ENCODE peak calls at places on chromosomes 5 and 9, in nine cellular contexts. Q is heart right ventricle, O is psoas muscle, D is Peyer's patch, H is tibial artery, A is RWPE2, L is heart left ventricle, N is tibial nerve, M is H1. W is an unnamed sample.

GRCh38 chr9:127778280-127779135 is at the start of gene SH2D3C:
- DNase-seq in L (peak; percentile 71), M (no peak), N (no peak), O (no peak), Q (peak; percentile 77), A (no peak), D (peak; percentile 83), H (no peak), W (no peak)

GRCh38 chr5:94761786-94762185 is 143.3 kb downstream of the SLF1 start:
- DNase-seq in A (no peak), N (no peak), D (no peak), O (no peak), M (no peak), Q (no peak), H (no peak), L (no peak), W (no peak)

GRCh38 chr5:43926923-43927322 is 323.9 kb downstream of the NNT start:
- DNase-seq in H (no peak), Q (no peak), M (no peak), N (no peak), O (no peak), A (no peak), D (no peak), L (no peak), W (no peak)

GRCh38 chr9:120680161-120680560 is 34.1 kb downstream of the MEGF9 start:
- DNase-seq in O (no peak), A (no peak), M (no peak), N (no peak), Q (no peak), H (no peak), L (no peak), D (no peak), W (no peak)

GRCh38 chr5:37888476-37888875 is 48.6 kb upstream of the GDNF start:
- DNase-seq in H (no peak), M (no peak), O (no peak), D (no peak), L (no peak), Q (no peak), A (peak; percentile 81), N (no peak), W (no peak)

GRCh38 chr5:37005252-37005651 is 128.7 kb downstream of the NIPBL start:
- DNase-seq in O (no peak), L (no peak), Q (no peak), N (no peak), M (no peak), H (no peak), D (no peak), A (no peak), W (no peak)

GRCh38 chr9:121302341-121302740 is 34.4 kb downstream of the GSN start:
- DNase-seq in H (peak; percentile 65), Q (no peak), D (no peak), M (no peak), A (peak; percentile 20), O (no peak), L (no peak), N (peak; percentile 11), W (no peak)

GRCh38 chr5:42951847-42952411 is 88.2 kb downstream of the ANXA2R start:
- DNase-seq in A (no peak), N (no peak), Q (peak; percentile 38), H (no peak), D (peak; percentile 46), O (peak; percentile 23), L (peak; percentile 33), M (no peak), W (no peak)

GRCh38 chr9:76904661-76905457 is 1.1 kb downstream of the PRUNE2 start:
- DNase-seq in H (no peak), Q (no peak), L (no peak), D (no peak), O (no peak), A (no peak), M (no peak), N (no peak), W (no peak)

GRCh38 chr5:180558232-180558631 is 33.1 kb downstream of the SCGB3A1 start:
- DNase-seq in M (no peak), N (no peak), O (no peak), Q (no peak), H (no peak), D (no peak), A (no peak), L (no peak), W (no peak)

GRCh38 chr5:180553530-180553929 is 37.8 kb downstream of the SCGB3A1 start:
- DNase-seq in M (no peak), L (no peak), A (no peak), D (no peak), N (no peak), Q (no peak), O (no peak), H (no peak), W (no peak)

GRCh38 chr5:180557201-180557809 is 34.0 kb downstream of the SCGB3A1 start:
- DNase-seq in O (no peak), N (no peak), D (no peak), A (no peak), Q (no peak), L (no peak), H (no peak), M (no peak), W (no peak)

DNA sequence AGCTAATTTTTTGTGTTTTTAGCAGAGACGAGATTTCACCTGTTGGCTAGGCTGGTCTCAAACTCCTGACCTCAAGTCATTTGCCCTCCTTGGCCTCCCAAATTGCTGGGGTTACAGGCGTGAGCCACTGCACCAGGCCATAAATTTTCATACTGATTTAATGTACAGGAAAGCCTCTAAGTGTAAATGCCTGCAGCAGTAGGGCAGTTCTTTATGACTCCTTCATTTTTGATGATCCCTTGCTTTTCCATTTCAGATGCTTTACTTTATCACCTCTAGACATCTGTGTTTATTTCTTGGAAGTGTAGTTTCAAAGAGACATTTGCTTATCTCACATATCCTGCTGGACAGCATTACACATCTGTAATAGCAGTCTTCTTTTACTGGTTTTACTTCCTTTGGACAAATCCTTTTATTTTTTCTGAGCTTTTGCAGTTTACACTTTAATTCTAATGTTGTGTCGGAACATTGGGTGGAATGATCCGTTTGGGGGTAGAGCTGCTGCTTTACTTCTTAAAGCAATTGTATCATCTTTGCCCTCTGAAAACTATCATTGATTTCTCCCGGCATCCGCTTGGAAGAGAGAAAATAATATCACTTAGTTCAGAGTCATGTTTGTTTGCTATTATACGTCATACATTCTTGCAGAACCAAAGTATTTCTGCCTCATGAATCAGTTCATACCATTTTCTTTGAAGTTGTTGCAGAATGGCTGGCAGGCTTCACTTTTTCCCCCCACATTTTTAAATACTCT is 36.0 kb downstream of the SCGB3A1 start:
- DNase-seq in O (no peak), A (no peak), D (no peak), M (no peak), N (no peak), L (no peak), H (no peak), Q (no peak), W (no peak)
- H3K4me1 ChIP-seq in O (no peaks in the 10 kb centered on the region), A (no peaks in the 10 kb centered on the region), D (no peaks in the 10 kb centered on the region), M (no peaks in the 10 kb centered on the region), N (no peaks in the 10 kb centered on the region), L (no peaks in the 10 kb centered on the region), H (no peaks in the 10 kb centered on the region), Q (no peaks in the 10 kb centered on the region), W (no peaks in the 10 kb centered on the region)

DNA sequence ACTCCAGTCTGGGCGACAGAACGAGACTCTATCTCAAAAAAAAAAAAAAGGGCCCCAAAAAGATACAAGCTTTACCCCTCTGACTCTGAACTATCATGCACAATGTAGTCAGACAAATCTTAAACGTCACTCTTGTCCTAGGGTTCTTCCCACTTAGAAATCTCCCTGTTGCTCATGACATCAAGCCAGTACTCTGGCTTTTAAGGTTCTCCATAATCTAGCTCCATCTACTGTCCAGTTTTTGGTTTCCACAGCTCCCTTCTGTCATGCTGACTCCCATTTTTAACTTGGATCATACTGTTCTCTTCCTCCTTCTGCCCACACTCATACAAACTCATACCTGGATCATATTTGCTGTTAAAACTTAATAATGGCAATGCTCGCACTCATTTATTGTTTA is 156.7 kb upstream of the TLX3 start:
- DNase-seq in L (no peak), N (no peak), M (no peak), O (no peak), D (no peak), H (no peak), Q (no peak), A (no peak), W (no peak)
- TF ChIP-seq CTCF in L (no peak), N (no peak), M (no peak), O (no peak), D (no peak), H (no peak), Q (no peak), A (peak; percentile 61), W (no peak)

GRCh38 chr5:150496098-150496497 is 11.8 kb upstream of the NDST1 start:
- DNase-seq in Q (no peak), D (no peak), M (no peak), H (no peak), N (no peak), O (no peak), A (no peak), L (no peak), W (no peak)

GRCh38 chr5:150497989-150498317 is 10.0 kb upstream of the NDST1 start:
- DNase-seq in A (no peak), M (no peak), N (no peak), H (no peak), Q (no peak), D (no peak), O (peak; percentile 37), L (no peak), W (no peak)

GRCh38 chr5:150496534-150496933 is 11.4 kb upstream of the NDST1 start:
- DNase-seq in L (peak; percentile 62), N (no peak), A (no peak), M (no peak), Q (no peak), D (no peak), H (no peak), O (no peak), W (no peak)

GRCh38 chr5:150498501-150498900 is 9.4 kb upstream of the NDST1 start:
- DNase-seq in A (no peak), N (no peak), L (no peak), Q (no peak), O (no peak), H (no peak), M (peak; percentile 70), D (no peak), W (no peak)

DNA sequence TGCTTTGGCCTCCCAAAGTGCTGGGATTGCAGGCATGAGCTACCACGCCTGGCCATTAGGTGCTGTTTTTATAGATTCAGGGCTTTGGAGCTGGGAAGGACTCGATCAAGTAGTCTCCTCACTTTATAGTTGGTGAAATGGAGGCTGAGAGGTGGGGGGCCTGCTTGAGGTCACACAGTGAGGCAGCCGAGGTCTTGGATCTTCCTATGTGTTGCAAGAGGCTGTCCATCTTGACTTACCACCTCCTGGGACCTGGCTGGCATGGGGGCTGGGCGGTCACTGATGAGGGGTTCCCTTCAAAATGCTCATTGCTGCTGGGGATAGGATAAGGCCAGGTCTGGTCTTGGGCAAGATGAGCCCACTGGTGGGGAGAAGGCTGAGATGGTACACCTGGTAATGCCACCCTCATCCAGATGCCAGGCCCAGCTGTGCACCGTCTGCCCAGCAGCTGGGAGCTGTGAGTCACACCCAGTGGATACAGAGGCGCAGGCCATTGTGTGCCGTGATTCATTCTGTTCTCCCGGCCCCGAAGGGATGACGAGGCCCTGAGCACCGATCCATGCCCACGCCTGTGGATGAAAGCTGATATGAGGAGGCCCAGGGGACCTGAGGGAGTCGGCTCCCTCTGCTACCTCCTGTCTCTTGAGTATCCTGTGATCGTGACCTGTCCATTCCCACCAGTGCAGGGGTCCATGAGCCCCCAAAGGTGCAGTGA is 10.5 kb upstream of the NDST1 start:
- DNase-seq in D (no peak), O (peak; percentile 85), Q (peak; percentile 58), N (peak; percentile 67), M (no peak), L (peak; percentile 89), A (peak; percentile 99), H (peak; percentile 93), W (peak; percentile 55)
- H3K27ac ChIP-seq in D (no peak overlapping the region), O (peak overlapping the region; percentile 74), Q (peak overlapping the region; percentile 85), N (peak overlapping the region; percentile 91), M (peak overlapping the region; percentile 25), L (peak overlapping the region; percentile 86), A (peak overlapping the region; percentile 88), H (peak overlapping the region; percentile 96), W (peak overlapping the region; percentile 83)

GRCh38 chr5:142816577-142816976 is 46.4 kb downstream of the ARHGAP26 start:
- DNase-seq in M (no peak), H (peak; percentile 76), N (peak; percentile 40), O (peak; percentile 48), Q (peak; percentile 46), A (no peak), D (no peak), L (peak; percentile 75), W (no peak)
- H3K4me1 ChIP-seq in M (peaks cover 8% of the 10 kb centered on the region), H (peaks cover 66% of the 10 kb centered on the region), N (peaks cover 44% of the 10 kb centered on the region), O (peaks cover 57% of the 10 kb centered on the region), Q (peaks cover 86% of the 10 kb centered on the region), A (peaks cover 13% of the 10 kb centered on the region), D (no peaks in the 10 kb centered on the region), L (peaks cover 74% of the 10 kb centered on the region), W (peaks cover 20% of the 10 kb centered on the region)

W was measured in lung.